ENCODE peak calls at places on chromosomes 2 and 18, in seven cellular contexts. One of them, this sample, is unnamed.

GRCh38 chr18:55522011-55522410 is 66.0 kb downstream of the TCF4 start:
- DNase-seq in uterus: no peak
- DNase-seq in CD8-positive, alpha-beta memory T cell: no peak
- DNase-seq in brain microvascular endothelial cell: no peak
- DNase-seq in heart left ventricle: no peak
- DNase-seq in right cardiac atrium: peak
- DNase-seq in psoas muscle: no peak
- DNase-seq in this sample: no peak

GRCh38 chr18:3012306-3012919 is 531 bp downstream of the LPIN2 start:
- DNase-seq in uterus: peak
- DNase-seq in CD8-positive, alpha-beta memory T cell: peak
- DNase-seq in brain microvascular endothelial cell: no peak
- DNase-seq in heart left ventricle: peak
- DNase-seq in right cardiac atrium: peak
- DNase-seq in psoas muscle: peak
- DNase-seq in this sample: no peak

GRCh38 chr2:85396531-85397470 is 13.4 kb downstream of the CAPG start:
- DNase-seq in uterus: no peak
- DNase-seq in CD8-positive, alpha-beta memory T cell: no peak
- DNase-seq in brain microvascular endothelial cell: no peak
- DNase-seq in heart left ventricle: no peak
- DNase-seq in right cardiac atrium: no peak
- DNase-seq in psoas muscle: no peak
- DNase-seq in this sample: no peak

GRCh38 chr18:79803611-79804051 is 5.9 kb downstream of the KCNG2 start:
- DNase-seq in uterus: no peak
- DNase-seq in CD8-positive, alpha-beta memory T cell: peak
- DNase-seq in brain microvascular endothelial cell: no peak
- DNase-seq in heart left ventricle: no peak
- DNase-seq in right cardiac atrium: no peak
- DNase-seq in psoas muscle: no peak
- DNase-seq in this sample: no peak

GRCh38 chr2:231124833-231125232 is at the start of gene HTR2B:
- DNase-seq in uterus: no peak
- DNase-seq in CD8-positive, alpha-beta memory T cell: no peak
- DNase-seq in brain microvascular endothelial cell: no peak
- DNase-seq in heart left ventricle: no peak
- DNase-seq in right cardiac atrium: no peak
- DNase-seq in psoas muscle: no peak
- DNase-seq in this sample: no peak

GRCh38 chr2:37325625-37326071 is 1.0 kb upstream of the PRKD3 start:
- DNase-seq in uterus: no peak
- DNase-seq in CD8-positive, alpha-beta memory T cell: no peak
- DNase-seq in brain microvascular endothelial cell: no peak
- DNase-seq in heart left ventricle: no peak
- DNase-seq in right cardiac atrium: peak
- DNase-seq in psoas muscle: peak
- DNase-seq in this sample: no peak

GRCh38 chr2:133885847-133886246 is 317.6 kb upstream of the NCKAP5 start:
- DNase-seq in uterus: no peak
- DNase-seq in CD8-positive, alpha-beta memory T cell: no peak
- DNase-seq in brain microvascular endothelial cell: no peak
- DNase-seq in heart left ventricle: no peak
- DNase-seq in right cardiac atrium: no peak
- DNase-seq in psoas muscle: no peak
- DNase-seq in this sample: no peak

GRCh38 chr2:200382883-200383282 is 76.4 kb downstream of the SPATS2L start:
- DNase-seq in uterus: no peak
- DNase-seq in CD8-positive, alpha-beta memory T cell: no peak
- DNase-seq in brain microvascular endothelial cell: no peak
- DNase-seq in heart left ventricle: no peak
- DNase-seq in right cardiac atrium: no peak
- DNase-seq in psoas muscle: no peak
- DNase-seq in this sample: no peak

GRCh38 chr2:181876614-181877063 is 14.9 kb upstream of the ITPRID2 start:
- DNase-seq in uterus: no peak
- DNase-seq in CD8-positive, alpha-beta memory T cell: no peak
- DNase-seq in brain microvascular endothelial cell: peak
- DNase-seq in heart left ventricle: peak
- DNase-seq in right cardiac atrium: no peak
- DNase-seq in psoas muscle: no peak
- DNase-seq in this sample: no peak

GRCh38 chr2:202113571-202114142 is 40.6 kb downstream of the KIAA2012 start:
- DNase-seq in uterus: no peak
- DNase-seq in CD8-positive, alpha-beta memory T cell: no peak
- DNase-seq in brain microvascular endothelial cell: no peak
- DNase-seq in heart left ventricle: no peak
- DNase-seq in right cardiac atrium: no peak
- DNase-seq in psoas muscle: no peak
- DNase-seq in this sample: no peak

GRCh38 chr2:150566289-150566688 is 78.8 kb upstream of the RND3 start:
- DNase-seq in uterus: no peak
- DNase-seq in CD8-positive, alpha-beta memory T cell: no peak
- DNase-seq in brain microvascular endothelial cell: no peak
- DNase-seq in heart left ventricle: no peak
- DNase-seq in right cardiac atrium: no peak
- DNase-seq in psoas muscle: no peak
- DNase-seq in this sample: no peak

GRCh38 chr2:182330451-182331325 is 96.1 kb downstream of the PDE1A start:
- DNase-seq in uterus: no peak
- DNase-seq in CD8-positive, alpha-beta memory T cell: no peak
- DNase-seq in brain microvascular endothelial cell: peak
- DNase-seq in heart left ventricle: peak
- DNase-seq in right cardiac atrium: no peak
- DNase-seq in psoas muscle: no peak
- DNase-seq in this sample: no peak

GRCh38 chr2:8743261-8743660 is 61.4 kb downstream of the ID2 start:
- DNase-seq in uterus: no peak
- DNase-seq in CD8-positive, alpha-beta memory T cell: no peak
- DNase-seq in brain microvascular endothelial cell: no peak
- DNase-seq in heart left ventricle: no peak
- DNase-seq in right cardiac atrium: no peak
- DNase-seq in psoas muscle: no peak
- DNase-seq in this sample: no peak

GRCh38 chr2:26885651-26886329 is 37.9 kb downstream of the DPYSL5 start:
- DNase-seq in uterus: no peak
- DNase-seq in CD8-positive, alpha-beta memory T cell: no peak
- DNase-seq in brain microvascular endothelial cell: no peak
- DNase-seq in heart left ventricle: no peak
- DNase-seq in right cardiac atrium: no peak
- DNase-seq in psoas muscle: no peak
- DNase-seq in this sample: no peak

GRCh38 chr2:239305222-239305575 is 95.6 kb downstream of the HDAC4 start:
- DNase-seq in uterus: peak
- DNase-seq in CD8-positive, alpha-beta memory T cell: no peak
- DNase-seq in brain microvascular endothelial cell: no peak
- DNase-seq in heart left ventricle: no peak
- DNase-seq in right cardiac atrium: no peak
- DNase-seq in psoas muscle: peak
- DNase-seq in this sample: no peak

GRCh38 chr2:239304533-239305221 is 96.1 kb downstream of the HDAC4 start:
- DNase-seq in uterus: peak
- DNase-seq in CD8-positive, alpha-beta memory T cell: no peak
- DNase-seq in brain microvascular endothelial cell: no peak
- DNase-seq in heart left ventricle: no peak
- DNase-seq in right cardiac atrium: no peak
- DNase-seq in psoas muscle: peak
- DNase-seq in this sample: peak

GRCh38 chr2:239307221-239307569 is 93.6 kb downstream of the HDAC4 start:
- DNase-seq in uterus: no peak
- DNase-seq in CD8-positive, alpha-beta memory T cell: no peak
- DNase-seq in brain microvascular endothelial cell: no peak
- DNase-seq in heart left ventricle: no peak
- DNase-seq in right cardiac atrium: no peak
- DNase-seq in psoas muscle: no peak
- DNase-seq in this sample: no peak

GRCh38 chr2:239306274-239307220 is 94.3 kb downstream of the HDAC4 start:
- DNase-seq in uterus: peak
- DNase-seq in CD8-positive, alpha-beta memory T cell: peak
- DNase-seq in brain microvascular endothelial cell: no peak
- DNase-seq in heart left ventricle: no peak
- DNase-seq in right cardiac atrium: peak
- DNase-seq in psoas muscle: peak
- DNase-seq in this sample: no peak

GRCh38 chr2:239305771-239306170 is 95.0 kb downstream of the HDAC4 start:
- DNase-seq in uterus: peak
- DNase-seq in CD8-positive, alpha-beta memory T cell: no peak
- DNase-seq in brain microvascular endothelial cell: no peak
- DNase-seq in heart left ventricle: no peak
- DNase-seq in right cardiac atrium: no peak
- DNase-seq in psoas muscle: no peak
- DNase-seq in this sample: no peak
- H3K27ac ChIP-seq in uterus: peak
- H3K27ac ChIP-seq in CD8-positive, alpha-beta memory T cell: no peak
- H3K27ac ChIP-seq in brain microvascular endothelial cell: no peak
- H3K27ac ChIP-seq in heart left ventricle: peak
- H3K27ac ChIP-seq in right cardiac atrium: no peak
- H3K27ac ChIP-seq in psoas muscle: peak
- H3K27ac ChIP-seq in this sample: no peak

GRCh38 chr18:59143441-59143840 is 3.8 kb downstream of the SEC11C start:
- DNase-seq in uterus: no peak
- DNase-seq in CD8-positive, alpha-beta memory T cell: no peak
- DNase-seq in brain microvascular endothelial cell: no peak
- DNase-seq in heart left ventricle: no peak
- DNase-seq in right cardiac atrium: no peak
- DNase-seq in psoas muscle: no peak
- DNase-seq in this sample: no peak

GRCh38 chr18:59148192-59148591 is 8.5 kb downstream of the SEC11C start:
- DNase-seq in uterus: no peak
- DNase-seq in CD8-positive, alpha-beta memory T cell: no peak
- DNase-seq in brain microvascular endothelial cell: no peak
- DNase-seq in heart left ventricle: no peak
- DNase-seq in right cardiac atrium: no peak
- DNase-seq in psoas muscle: no peak
- DNase-seq in this sample: peak

GRCh38 chr18:59142274-59142673 is 2.6 kb downstream of the SEC11C start:
- DNase-seq in uterus: no peak
- DNase-seq in CD8-positive, alpha-beta memory T cell: no peak
- DNase-seq in brain microvascular endothelial cell: no peak
- DNase-seq in heart left ventricle: no peak
- DNase-seq in right cardiac atrium: no peak
- DNase-seq in psoas muscle: no peak
- DNase-seq in this sample: no peak

GRCh38 chr18:59144483-59144882 is 4.8 kb downstream of the SEC11C start:
- DNase-seq in uterus: no peak
- DNase-seq in CD8-positive, alpha-beta memory T cell: no peak
- DNase-seq in brain microvascular endothelial cell: no peak
- DNase-seq in heart left ventricle: no peak
- DNase-seq in right cardiac atrium: no peak
- DNase-seq in psoas muscle: no peak
- DNase-seq in this sample: no peak

DNA sequence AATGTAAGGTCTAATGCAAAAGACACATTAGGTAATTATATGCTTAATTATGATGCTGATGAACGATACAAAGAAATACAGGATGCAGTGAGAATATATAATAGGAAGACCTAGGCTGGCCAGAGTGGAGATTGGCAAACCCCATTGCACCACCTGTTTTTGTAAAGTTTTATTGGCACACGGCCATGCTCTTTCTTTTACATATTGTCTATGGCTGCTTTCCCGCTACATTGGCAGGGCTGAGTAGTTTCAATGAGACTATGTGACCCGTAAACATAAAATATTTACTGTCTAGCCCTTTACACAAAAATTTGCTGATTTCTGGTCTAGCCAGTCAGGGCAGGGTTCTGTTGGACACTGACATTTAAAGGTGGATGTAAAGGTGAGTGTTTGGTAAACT is 5.4 kb downstream of the SEC11C start:
- DNase-seq in uterus: no peak
- DNase-seq in CD8-positive, alpha-beta memory T cell: no peak
- DNase-seq in brain microvascular endothelial cell: no peak
- DNase-seq in heart left ventricle: no peak
- DNase-seq in right cardiac atrium: no peak
- DNase-seq in psoas muscle: no peak
- DNase-seq in this sample: no peak
- H3K27ac ChIP-seq in uterus: no peak
- H3K27ac ChIP-seq in CD8-positive, alpha-beta memory T cell: no peak
- H3K27ac ChIP-seq in brain microvascular endothelial cell: no peak
- H3K27ac ChIP-seq in heart left ventricle: no peak
- H3K27ac ChIP-seq in right cardiac atrium: no peak
- H3K27ac ChIP-seq in psoas muscle: no peak
- H3K27ac ChIP-seq in this sample: no peak

GRCh38 chr2:148300534-148300933 is 279.6 kb downstream of the MBD5 start:
- DNase-seq in uterus: no peak
- DNase-seq in CD8-positive, alpha-beta memory T cell: no peak
- DNase-seq in brain microvascular endothelial cell: no peak
- DNase-seq in heart left ventricle: no peak
- DNase-seq in right cardiac atrium: no peak
- DNase-seq in psoas muscle: no peak
- DNase-seq in this sample: no peak

GRCh38 chr2:148301362-148301761 is 280.5 kb downstream of the MBD5 start:
- DNase-seq in uterus: no peak
- DNase-seq in CD8-positive, alpha-beta memory T cell: no peak
- DNase-seq in brain microvascular endothelial cell: no peak
- DNase-seq in heart left ventricle: no peak
- DNase-seq in right cardiac atrium: no peak
- DNase-seq in psoas muscle: no peak
- DNase-seq in this sample: no peak

GRCh38 chr2:148302526-148302925 is 281.6 kb downstream of the MBD5 start:
- DNase-seq in uterus: no peak
- DNase-seq in CD8-positive, alpha-beta memory T cell: no peak
- DNase-seq in brain microvascular endothelial cell: no peak
- DNase-seq in heart left ventricle: no peak
- DNase-seq in right cardiac atrium: no peak
- DNase-seq in psoas muscle: no peak
- DNase-seq in this sample: no peak

GRCh38 chr2:148298201-148298600 is 277.3 kb downstream of the MBD5 start:
- DNase-seq in uterus: no peak
- DNase-seq in CD8-positive, alpha-beta memory T cell: no peak
- DNase-seq in brain microvascular endothelial cell: peak
- DNase-seq in heart left ventricle: no peak
- DNase-seq in right cardiac atrium: no peak
- DNase-seq in psoas muscle: no peak
- DNase-seq in this sample: no peak

GRCh38 chr2:148299616-148300015 is 278.7 kb downstream of the MBD5 start:
- DNase-seq in uterus: no peak
- DNase-seq in CD8-positive, alpha-beta memory T cell: no peak
- DNase-seq in brain microvascular endothelial cell: no peak
- DNase-seq in heart left ventricle: no peak
- DNase-seq in right cardiac atrium: no peak
- DNase-seq in psoas muscle: no peak
- DNase-seq in this sample: no peak
- H3K27ac ChIP-seq in uterus: no peak
- H3K27ac ChIP-seq in CD8-positive, alpha-beta memory T cell: no peak
- H3K27ac ChIP-seq in brain microvascular endothelial cell: no peak
- H3K27ac ChIP-seq in heart left ventricle: no peak
- H3K27ac ChIP-seq in right cardiac atrium: no peak
- H3K27ac ChIP-seq in psoas muscle: no peak
- H3K27ac ChIP-seq in this sample: no peak

GRCh38 chr2:97645112-97645699 is 656 bp upstream of the COX5B start:
- DNase-seq in uterus: no peak
- DNase-seq in CD8-positive, alpha-beta memory T cell: no peak
- DNase-seq in brain microvascular endothelial cell: no peak
- DNase-seq in heart left ventricle: no peak
- DNase-seq in right cardiac atrium: peak
- DNase-seq in psoas muscle: peak
- DNase-seq in this sample: no peak

GRCh38 chr2:97651114-97651513 is 5.3 kb downstream of the COX5B start:
- DNase-seq in uterus: no peak
- DNase-seq in CD8-positive, alpha-beta memory T cell: no peak
- DNase-seq in brain microvascular endothelial cell: no peak
- DNase-seq in heart left ventricle: no peak
- DNase-seq in right cardiac atrium: no peak
- DNase-seq in psoas muscle: no peak
- DNase-seq in this sample: no peak

GRCh38 chr2:97644023-97644717 is 1.7 kb upstream of the COX5B start:
- DNase-seq in uterus: no peak
- DNase-seq in CD8-positive, alpha-beta memory T cell: no peak
- DNase-seq in brain microvascular endothelial cell: no peak
- DNase-seq in heart left ventricle: no peak
- DNase-seq in right cardiac atrium: no peak
- DNase-seq in psoas muscle: no peak
- DNase-seq in this sample: no peak

GRCh38 chr2:97646977-97647376 is 1.1 kb downstream of the COX5B start:
- DNase-seq in uterus: no peak
- DNase-seq in CD8-positive, alpha-beta memory T cell: no peak
- DNase-seq in brain microvascular endothelial cell: no peak
- DNase-seq in heart left ventricle: no peak
- DNase-seq in right cardiac atrium: no peak
- DNase-seq in psoas muscle: no peak
- DNase-seq in this sample: no peak
- H3K27ac ChIP-seq in uterus: no peak
- H3K27ac ChIP-seq in CD8-positive, alpha-beta memory T cell: no peak
- H3K27ac ChIP-seq in brain microvascular endothelial cell: no peak
- H3K27ac ChIP-seq in heart left ventricle: no peak
- H3K27ac ChIP-seq in right cardiac atrium: no peak
- H3K27ac ChIP-seq in psoas muscle: peak
- H3K27ac ChIP-seq in this sample: no peak

This sample was measured in pancreas.